ENCODE peak calls at places on chromosome 2, in five cellular contexts. T is stomach, V is HCT116, B is sigmoid colon, I is K562. P is an unnamed sample. For H3K4me1, the result is how much of the 10 kb centered on the place peaks cover.

GRCh38 chr2:7048762-7049294 is 131.6 kb downstream of the RNF144A start:
- DNase-seq in I (no peak), T (no peak), V (no peak), B (no peak), P (no peak)

GRCh38 chr2:235468978-235469694 is 24.7 kb upstream of the AGAP1 start:
- DNase-seq in V (peak), B (peak), I (no peak), T (peak), P (no peak)

GRCh38 chr2:10875126-10875525 is 36.6 kb upstream of the KCNF1 start:
- DNase-seq in B (no peak), T (no peak), V (no peak), I (no peak), P (no peak)

GRCh38 chr2:230869691-230870543 is 5.2 kb downstream of the ITM2C start:
- DNase-seq in B (no peak), I (no peak), V (no peak), T (peak), P (no peak)

GRCh38 chr2:38080346-38080745 is 4.4 kb upstream of the CYP1B1 start:
- DNase-seq in I (no peak), V (no peak), B (no peak), T (no peak), P (no peak)

GRCh38 chr2:125979886-125980285 is 676.1 kb upstream of the GYPC start:
- DNase-seq in I (no peak), B (no peak), V (no peak), T (no peak), P (no peak)

GRCh38 chr2:50840346-50841124 is 191.4 kb downstream of the NRXN1 start:
- DNase-seq in T (no peak), B (no peak), V (no peak), I (no peak), P (no peak)

GRCh38 chr2:191115801-191116200 is 35.0 kb downstream of the STAT4 start:
- DNase-seq in I (no peak), V (no peak), T (no peak), B (no peak), P (no peak)

GRCh38 chr2:173962583-173963110 is 2.5 kb downstream of the SP3 start:
- DNase-seq in T (no peak), V (no peak), B (no peak), I (peak), P (no peak)

GRCh38 chr2:138744709-138745108 is 35.5 kb downstream of the NXPH2 start:
- DNase-seq in V (no peak), T (no peak), I (no peak), B (no peak), P (no peak)

GRCh38 chr2:27202829-27203228 is 9.0 kb upstream of the ATRAID start:
- DNase-seq in V (no peak), I (no peak), T (no peak), B (no peak), P (no peak)

GRCh38 chr2:215699698-215700407 is 264.0 kb upstream of the FN1 start:
- DNase-seq in V (no peak), B (no peak), T (no peak), I (no peak), P (no peak)

GRCh38 chr2:172834881-172835280 is 99.2 kb downstream of the RAPGEF4 start:
- DNase-seq in V (no peak), B (no peak), T (no peak), I (no peak), P (no peak)

GRCh38 chr2:219296631-219297391 is 12.4 kb downstream of the PTPRN start:
- DNase-seq in I (no peak), T (peak), B (peak), V (no peak), P (peak)

GRCh38 chr2:98157557-98157956 is 70.6 kb downstream of the VWA3B start:
- DNase-seq in I (peak), B (no peak), T (no peak), V (no peak), P (no peak)

GRCh38 chr2:3175568-3175955 is 202.1 kb downstream of the EIPR1 start:
- DNase-seq in V (no peak), B (peak), I (no peak), T (no peak), P (peak)

GRCh38 chr2:224884188-224884587 is 158.1 kb downstream of the DOCK10 start:
- DNase-seq in B (no peak), T (no peak), I (no peak), V (no peak), P (no peak)

GRCh38 chr2:30296496-30296895 is 65.2 kb downstream of the LBH start:
- DNase-seq in B (no peak), I (no peak), T (no peak), V (no peak), P (no peak)

GRCh38 chr2:200221055-200221692 is 85.3 kb upstream of the SPATS2L start:
- DNase-seq in T (no peak), V (no peak), I (no peak), B (no peak), P (no peak)

GRCh38 chr2:160365691-160366367 is 127.8 kb downstream of the RBMS1 start:
- DNase-seq in T (peak), B (peak), I (no peak), V (no peak), P (no peak)

GRCh38 chr2:234533631-234534030 is 36.8 kb upstream of the ARL4C start:
- DNase-seq in V (no peak), T (no peak), I (no peak), B (no peak), P (no peak)

GRCh38 chr2:13006829-13007715 is 290.3 kb downstream of the TRIB2 start:
- DNase-seq in I (peak), T (peak), V (peak), B (peak), P (no peak)

GRCh38 chr2:17300141-17300540 is 218.1 kb downstream of the RAD51AP2 start:
- DNase-seq in T (no peak), I (no peak), V (no peak), B (no peak), P (no peak)

GRCh38 chr2:165697727-165698620 is 96.1 kb downstream of the GALNT3 start:
- DNase-seq in V (no peak), B (no peak), I (no peak), T (no peak), P (no peak)

GRCh38 chr2:26982102-26982742 is 11.8 kb downstream of the MAPRE3 start:
- DNase-seq in V (peak), B (peak), T (peak), I (peak), P (no peak)

GRCh38 chr2:121472465-121472993 is 58.2 kb upstream of the RNU4ATAC start:
- DNase-seq in I (no peak), T (no peak), B (no peak), V (no peak), P (no peak)

GRCh38 chr2:199771948-199772692 is 78.9 kb downstream of the FTCDNL1 start:
- DNase-seq in V (no peak), B (no peak), I (no peak), T (no peak), P (no peak)

GRCh38 chr2:169711751-169712509 is 17.7 kb downstream of the PHOSPHO2 start:
- DNase-seq in T (no peak), B (no peak), V (no peak), I (peak), P (no peak)

GRCh38 chr2:72145658-72146329 is 1.9 kb downstream of the CYP26B1 start:
- DNase-seq in T (no peak), V (no peak), B (peak), I (no peak), P (peak)

GRCh38 chr2:72144412-72144745 is 3.3 kb downstream of the CYP26B1 start:
- DNase-seq in V (no peak), I (no peak), B (peak), T (peak), P (no peak)

GRCh38 chr2:72146357-72147302 is 1.0 kb downstream of the CYP26B1 start:
- DNase-seq in V (no peak), I (no peak), T (peak), B (peak), P (peak)

GRCh38 chr2:72143441-72144356 is 4.0 kb downstream of the CYP26B1 start:
- DNase-seq in I (no peak), B (peak), V (no peak), T (peak), P (peak)

DNA sequence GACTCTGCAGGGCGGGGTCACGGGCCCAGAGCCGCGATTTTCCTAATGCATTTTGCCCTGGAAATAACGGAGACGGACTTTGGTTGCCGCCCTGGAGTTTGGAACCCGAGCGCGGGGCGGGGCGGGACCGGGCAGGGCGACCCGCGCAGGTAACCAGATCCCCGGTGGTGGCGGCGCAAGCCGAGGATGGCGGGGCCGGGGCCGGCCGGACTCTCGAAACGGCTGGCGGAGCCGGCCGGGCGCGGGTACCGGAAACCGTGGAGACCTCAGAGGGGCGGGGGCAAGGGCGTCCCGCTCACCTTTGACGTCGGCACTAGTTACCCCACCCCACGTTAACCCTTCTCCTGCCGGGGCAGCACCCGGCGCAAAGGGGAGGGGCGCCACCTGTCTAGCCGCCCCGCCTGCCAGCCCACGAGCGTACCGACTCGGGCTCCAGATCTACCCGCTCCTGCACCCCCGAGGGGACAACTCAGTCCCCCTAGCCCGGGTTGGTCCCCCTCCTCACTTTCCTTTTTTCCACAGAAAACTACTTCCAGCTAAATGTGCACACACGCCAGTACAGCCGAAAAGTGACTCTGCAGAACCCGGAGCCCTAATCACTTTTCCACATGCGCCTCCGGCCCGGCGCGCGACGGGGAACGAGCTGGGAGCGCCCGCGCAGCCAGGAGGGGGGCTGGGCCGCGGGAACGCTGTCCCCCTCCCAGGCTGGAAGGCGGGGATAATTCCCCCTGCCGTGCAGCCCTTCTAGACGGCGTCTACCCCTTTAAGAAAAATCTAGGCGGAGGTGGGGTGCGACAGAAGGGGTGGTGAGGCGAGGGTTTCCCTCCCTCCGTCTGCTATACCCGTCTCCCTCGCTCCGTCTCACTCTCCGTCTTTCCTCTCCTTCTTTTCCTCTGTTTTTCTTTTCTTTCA is 2.7 kb downstream of the CYP26B1 start:
- DNase-seq in I (no peak), T (peak), V (peak), B (peak), P (peak)
- H3K4me1 ChIP-seq in I (under half), T (half or more), V (under half), B (under half), P (half or more)

DNA sequence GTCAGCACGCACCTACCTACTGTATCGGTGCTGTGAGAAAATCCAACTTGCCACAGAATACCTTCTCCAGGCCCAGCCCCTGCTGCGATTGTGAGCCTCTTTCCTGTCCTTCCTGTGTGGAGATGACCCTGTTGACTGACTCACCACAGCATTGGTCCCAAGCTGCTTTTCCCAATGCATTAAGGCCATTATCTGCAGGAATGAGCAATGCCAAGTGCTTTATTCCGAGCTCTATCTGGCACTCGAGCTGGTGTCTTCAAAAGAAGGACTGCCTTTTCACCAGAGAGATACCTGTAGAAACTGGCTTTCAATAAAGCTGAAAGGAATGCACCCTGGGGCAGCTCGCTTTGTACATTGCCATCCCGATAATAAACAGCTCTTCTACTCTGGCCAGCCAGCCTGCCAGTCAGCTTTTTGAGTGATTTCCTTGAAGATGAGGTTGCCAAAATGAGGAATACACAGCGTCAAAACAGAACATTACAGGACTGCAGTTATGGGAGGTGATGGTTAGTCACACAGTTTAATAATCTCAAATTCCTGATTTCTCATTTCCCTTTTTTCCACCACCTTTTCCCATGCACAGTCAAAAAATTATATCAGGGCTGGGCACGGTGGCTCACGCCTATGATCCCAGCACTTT is 8.3 kb upstream of the RNF103 start:
- DNase-seq in B (no peak), V (no peak), I (no peak), T (no peak), P (peak)
- TF ChIP-seq POLR2AphosphoS5 in B (no peak), V (no peak), I (no peak), T (no peak), P (no peak)

DNA sequence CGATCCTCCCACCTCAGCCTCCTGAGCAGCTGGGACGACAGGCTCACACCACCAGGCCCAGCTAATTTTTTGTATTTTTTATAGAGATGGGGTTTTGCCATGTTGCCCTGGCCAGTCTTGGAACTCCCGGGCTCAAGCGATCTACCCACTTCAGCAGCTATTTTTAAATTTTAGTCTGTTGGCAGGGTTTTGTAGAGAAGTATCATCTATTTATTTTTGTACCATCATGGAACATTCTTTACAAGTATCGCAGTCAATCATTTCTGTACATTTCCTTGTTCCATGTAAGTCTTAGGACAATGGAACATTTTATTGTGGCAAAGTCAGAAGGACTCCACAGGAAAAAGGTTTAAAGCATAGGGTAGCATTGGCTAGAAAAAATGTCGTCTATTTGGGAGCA is 94.6 kb downstream of the UGGT1 start:
- DNase-seq in V (no peak), T (no peak), B (no peak), I (no peak), P (no peak)
- H3K27ac ChIP-seq in V (no peak), T (no peak), B (peak), I (no peak), P (no peak)

DNA sequence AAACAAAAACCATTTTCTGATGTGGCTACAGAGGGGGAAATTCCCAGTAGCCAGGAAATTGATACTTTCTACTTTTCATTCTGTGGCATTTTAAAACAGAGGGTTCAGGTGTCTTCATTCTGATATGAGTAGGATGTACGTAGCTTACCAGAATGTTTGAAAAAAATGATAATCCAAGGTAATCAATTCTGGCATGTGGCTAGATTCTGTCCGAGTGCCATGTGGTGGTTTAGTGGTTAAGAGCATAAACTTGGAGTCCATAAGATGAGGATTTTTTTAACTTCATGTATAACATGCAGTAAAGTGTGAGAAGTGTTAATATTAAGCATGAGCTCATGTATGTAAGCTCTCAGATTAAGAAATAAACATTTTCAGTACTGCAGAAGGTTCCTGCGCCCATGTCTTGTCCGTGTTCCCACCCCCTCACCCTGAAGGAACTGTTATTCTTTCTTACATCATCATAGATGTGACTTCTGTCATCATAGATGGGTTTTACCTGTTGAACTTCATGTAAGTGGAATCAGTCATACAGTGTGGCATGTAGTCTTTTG is 4.5 kb downstream of the B3GNT2 start:
- DNase-seq in T (no peak), V (no peak), I (no peak), B (no peak), P (no peak)
- H3K4me1 ChIP-seq in T (half or more), V (under half), I (under half), B (under half), P (half or more)

GRCh38 chr2:240812721-240813120 is 7.3 kb downstream of the KIF1A start:
- DNase-seq in V (no peak), B (no peak), T (peak), I (no peak), P (peak)
- TF ChIP-seq POLR2AphosphoS5 in V (no peak), B (no peak), T (no peak), I (no peak), P (no peak)

DNA sequence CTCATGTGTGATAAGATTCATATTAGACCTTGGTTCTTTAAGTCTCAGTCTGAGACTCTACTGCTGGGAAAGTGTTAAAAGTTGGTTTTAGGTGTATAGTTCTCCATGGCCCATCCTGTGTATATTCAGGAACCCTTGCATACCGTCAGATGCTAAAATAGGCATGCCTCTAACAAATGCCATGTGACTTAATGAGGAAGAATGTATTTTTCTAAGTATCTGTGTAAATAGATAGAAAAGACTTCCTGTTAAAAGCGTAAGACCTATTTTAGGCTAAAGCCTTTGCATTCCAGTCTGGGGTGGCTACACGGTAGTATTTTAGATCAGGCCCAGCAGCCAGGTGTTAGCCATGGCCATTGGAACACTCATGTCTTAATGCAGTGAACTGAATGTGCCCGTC is 73.3 kb downstream of the RHBDD1 start:
- DNase-seq in I (no peak), V (no peak), T (no peak), B (no peak), P (no peak)
- H3K27ac ChIP-seq in I (no peak), V (no peak), T (no peak), B (no peak), P (peak)

DNA sequence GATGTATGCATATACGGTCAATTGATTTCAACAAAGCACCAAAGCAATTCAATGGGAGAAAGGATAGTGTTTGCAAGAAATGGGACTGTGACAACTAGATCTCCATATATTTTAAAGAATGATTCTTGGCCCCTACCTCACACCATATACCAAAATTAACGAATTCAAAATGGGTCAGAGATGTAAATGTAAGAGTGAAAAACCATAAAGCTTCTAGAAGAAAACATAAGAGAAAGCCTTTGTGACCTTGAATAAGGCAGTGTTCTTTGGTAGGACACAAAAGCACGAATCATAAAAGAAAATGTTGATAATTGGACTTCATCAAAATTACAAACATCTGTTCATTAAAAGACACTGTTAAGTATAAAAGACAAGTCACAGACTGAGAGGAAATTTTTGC is 5.0 kb upstream of the PROC start:
- DNase-seq in T (no peak), B (no peak), I (no peak), V (no peak), P (no peak)
- H3K4me1 ChIP-seq in T (half or more), B (under half), I (under half), V (under half), P (under half)

GRCh38 chr2:206824219-206824618 is 58.8 kb downstream of the FASTKD2 start:
- DNase-seq in I (no peak), V (no peak), B (no peak), T (no peak), P (no peak)
- TF ChIP-seq POLR2AphosphoS5 in I (no peak), V (no peak), B (no peak), T (no peak), P (no peak)

DNA sequence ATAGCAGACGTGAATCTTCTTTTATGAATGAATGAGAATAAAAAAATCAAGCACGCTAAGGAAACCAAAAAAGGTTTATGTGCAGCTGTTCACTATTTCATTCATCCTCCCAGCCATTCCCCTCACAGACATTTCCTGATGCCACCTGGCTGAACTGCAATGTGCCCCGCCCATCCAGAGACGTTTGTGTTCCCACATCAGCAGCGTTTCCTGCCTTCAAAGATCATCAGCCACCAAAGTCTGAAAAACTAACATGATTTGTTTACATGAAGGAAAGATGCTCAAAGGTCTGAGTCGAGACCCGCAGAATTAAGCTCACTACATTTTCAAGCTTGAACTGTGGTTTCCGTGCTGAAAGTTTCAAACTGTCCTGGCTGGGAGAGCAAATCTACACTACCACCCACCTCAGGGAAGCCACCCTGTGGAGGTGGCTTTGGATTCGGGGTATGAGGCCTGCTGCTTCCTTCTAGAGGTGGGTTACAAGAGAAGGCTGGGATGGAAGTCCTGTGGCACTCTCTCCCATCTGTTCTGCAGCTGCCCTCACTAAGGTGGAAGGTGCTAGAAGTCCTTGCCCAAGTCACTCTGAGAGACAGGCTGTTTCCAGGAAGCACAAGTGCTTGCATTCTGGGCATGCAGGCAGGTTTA is 201.3 kb upstream of the OSR1 start:
- DNase-seq in I (no peak), V (no peak), B (no peak), T (no peak), P (no peak)
- H3K27ac ChIP-seq in I (no peak), V (no peak), B (no peak), T (no peak), P (no peak)

GRCh38 chr2:208939852-208940251 is 484.0 kb upstream of the MAP2 start:
- DNase-seq in B (no peak), I (no peak), V (no peak), T (no peak), P (no peak)

GRCh38 chr2:208948073-208948472 is 475.8 kb upstream of the MAP2 start:
- DNase-seq in B (no peak), T (no peak), V (no peak), I (no peak), P (no peak)

GRCh38 chr2:208945719-208946280 is 478.0 kb upstream of the MAP2 start:
- DNase-seq in B (no peak), T (no peak), V (no peak), I (no peak), P (no peak)
- H3K4me1 ChIP-seq in B (under half), T (under half), V (under half), I (under half), P (under half)